ENCODE peak calls at places on chromosomes 7 and 10, in six cellular contexts. R is ascending aorta, Y is hepatocyte, P is lung, B is H9, U is neural progenitor cell. G is an unnamed sample. For H3K27me3 and H3K4me1, the result is how much of the 10 kb centered on the place peaks cover.

GRCh38 chr7:16982640-16983103 is 100.9 kb upstream of the AGR3 start:
- DNase-seq in R (no peak), Y (peak), U (peak), P (no peak), B (no peak), G (no peak)

GRCh38 chr7:44097064-44097932 is 6.8 kb upstream of the AEBP1 start:
- DNase-seq in B (no peak), P (no peak), R (no peak), U (no peak), Y (no peak), G (no peak)

GRCh38 chr7:51255536-51256243 is 60.9 kb downstream of the COBL start:
- DNase-seq in P (no peak), U (peak), R (no peak), Y (no peak), B (no peak), G (no peak)

GRCh38 chr10:12193193-12193592 is 2.5 kb downstream of the NUDT5 start:
- DNase-seq in U (no peak), B (no peak), Y (no peak), P (no peak), R (no peak), G (no peak)

GRCh38 chr7:13946181-13946580 is 43.3 kb downstream of the ETV1 start:
- DNase-seq in U (no peak), B (no peak), R (no peak), Y (no peak), P (no peak), G (no peak)

GRCh38 chr7:16187131-16187530 is 234.2 kb downstream of the CRPPA start:
- DNase-seq in Y (no peak), B (no peak), U (no peak), R (no peak), P (no peak), G (no peak)

GRCh38 chr7:29370531-29371314 is 176.1 kb downstream of the CHN2 start:
- DNase-seq in R (no peak), U (no peak), P (no peak), B (no peak), Y (peak), G (no peak)

GRCh38 chr10:96955733-96956132 is 123.6 kb downstream of the LCOR start:
- DNase-seq in B (no peak), Y (no peak), P (no peak), U (no peak), R (no peak), G (no peak)

GRCh38 chr7:80078159-80078731 is 56.4 kb upstream of the GNAI1 start:
- DNase-seq in B (no peak), Y (no peak), R (no peak), U (no peak), P (no peak), G (no peak)

GRCh38 chr7:131546126-131546525 is 10.3 kb downstream of the PODXL start:
- DNase-seq in P (peak), Y (no peak), U (no peak), B (no peak), R (no peak), G (no peak)

GRCh38 chr10:116607336-116607735 is 13.4 kb upstream of the PNLIPRP2 start:
- DNase-seq in R (no peak), P (no peak), U (no peak), Y (no peak), B (no peak), G (no peak)

GRCh38 chr7:16071246-16071857 is 350.0 kb downstream of the CRPPA start:
- DNase-seq in P (no peak), Y (peak), R (no peak), U (peak), B (no peak), G (no peak)

GRCh38 chr7:37833107-37833817 is 15.1 kb upstream of the NME8 start:
- DNase-seq in R (no peak), P (peak), U (peak), B (peak), Y (peak), G (no peak)

GRCh38 chr7:33221374-33221773 is 92.0 kb downstream of the BBS9 start:
- DNase-seq in R (no peak), Y (no peak), B (no peak), U (no peak), P (no peak), G (no peak)

GRCh38 chr10:26524161-26524831 is 86.2 kb downstream of the APBB1IP start:
- DNase-seq in R (no peak), B (no peak), Y (no peak), P (no peak), U (no peak), G (no peak)
- H3K27ac ChIP-seq in R (no peak), B (no peak), Y (no peak), P (no peak), U (no peak), G (no peak)

GRCh38 chr10:131892817-131893675 is 7.8 kb upstream of the PPP2R2D start:
- DNase-seq in R (no peak), U (no peak), B (no peak), P (no peak), Y (no peak), G (no peak)

GRCh38 chr10:131891196-131891928 is 9.4 kb upstream of the PPP2R2D start:
- DNase-seq in U (peak), B (peak), Y (peak), P (no peak), R (no peak), G (no peak)

GRCh38 chr10:131889755-131890154 is 11.1 kb upstream of the PPP2R2D start:
- DNase-seq in P (no peak), U (no peak), R (no peak), B (no peak), Y (no peak), G (no peak)

GRCh38 chr10:131890276-131891195 is 10.3 kb upstream of the PPP2R2D start:
- DNase-seq in P (no peak), U (no peak), Y (no peak), B (no peak), R (no peak), G (no peak)

GRCh38 chr10:131891929-131892816 is 8.6 kb upstream of the PPP2R2D start:
- DNase-seq in B (no peak), P (no peak), R (no peak), U (no peak), Y (no peak), G (no peak)
- H3K27me3 ChIP-seq in B (under half), P (under half), R (under half), U (under half), Y (under half), G (half or more)

GRCh38 chr7:128003179-128003578 is 28.1 kb downstream of the LRRC4 start:
- DNase-seq in Y (no peak), R (no peak), P (no peak), B (no peak), U (no peak), G (no peak)
- H3K4me1 ChIP-seq in Y (under half), R (under half), P (under half), B (under half), U (under half), G (half or more)

GRCh38 chr7:47635091-47636090 is 53.5 kb upstream of the TNS3 start:
- DNase-seq in R (no peak), B (peak), U (peak), P (peak), Y (peak), G (no peak)
- H3K27ac ChIP-seq in R (peak), B (no peak), U (no peak), P (no peak), Y (peak), G (peak)

GRCh38 chr10:90925078-90926029 is 4.5 kb upstream of the ANKRD1 start:
- DNase-seq in P (no peak), U (no peak), Y (no peak), B (peak), R (no peak), G (no peak)
- H3K27me3 ChIP-seq in P (under half), U (under half), Y (under half), B (half or more), R (under half), G (under half)

DNA sequence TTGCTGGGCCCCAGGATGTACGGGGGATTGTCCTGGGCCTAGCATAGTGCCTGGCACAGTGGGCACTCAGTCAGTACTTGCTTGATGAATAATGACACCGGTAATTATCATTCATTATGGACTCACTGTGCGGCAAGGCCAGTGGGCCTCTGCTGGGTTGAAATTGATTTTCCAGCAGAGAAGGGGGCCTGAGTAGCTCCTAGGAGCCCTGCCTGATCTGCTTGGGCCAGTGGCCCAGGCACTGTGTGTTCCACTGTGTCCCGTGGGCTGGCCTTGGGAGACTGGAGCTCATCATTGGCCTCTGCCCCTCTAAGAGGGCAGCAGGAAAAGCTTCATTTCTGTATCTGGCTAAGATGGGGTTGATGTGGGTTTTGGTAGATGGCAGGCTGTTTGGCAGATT is 1.4 kb downstream of the CHST3 start:
- DNase-seq in B (no peak), U (no peak), Y (no peak), P (no peak), R (no peak), G (no peak)
- H3K4me1 ChIP-seq in B (under half), U (under half), Y (under half), P (under half), R (under half), G (half or more)

GRCh38 chr7:4185136-4185535 is 497.0 kb upstream of the FOXK1 start:
- DNase-seq in B (no peak), Y (no peak), R (no peak), P (no peak), U (no peak), G (no peak)

GRCh38 chr7:4185736-4186512 is 496.2 kb upstream of the FOXK1 start:
- DNase-seq in B (no peak), U (no peak), R (no peak), Y (no peak), P (no peak), G (no peak)

GRCh38 chr7:4184653-4185052 is 497.4 kb upstream of the FOXK1 start:
- DNase-seq in Y (no peak), U (no peak), P (no peak), B (no peak), R (no peak), G (no peak)

GRCh38 chr7:4188646-4189045 is 493.4 kb upstream of the FOXK1 start:
- DNase-seq in P (no peak), U (no peak), B (no peak), R (no peak), Y (no peak), G (no peak)

GRCh38 chr7:4186513-4186780 is 495.6 kb upstream of the FOXK1 start:
- DNase-seq in P (no peak), U (no peak), B (no peak), R (no peak), Y (no peak), G (no peak)
- H3K27ac ChIP-seq in P (no peak), U (no peak), B (no peak), R (no peak), Y (no peak), G (no peak)

DNA sequence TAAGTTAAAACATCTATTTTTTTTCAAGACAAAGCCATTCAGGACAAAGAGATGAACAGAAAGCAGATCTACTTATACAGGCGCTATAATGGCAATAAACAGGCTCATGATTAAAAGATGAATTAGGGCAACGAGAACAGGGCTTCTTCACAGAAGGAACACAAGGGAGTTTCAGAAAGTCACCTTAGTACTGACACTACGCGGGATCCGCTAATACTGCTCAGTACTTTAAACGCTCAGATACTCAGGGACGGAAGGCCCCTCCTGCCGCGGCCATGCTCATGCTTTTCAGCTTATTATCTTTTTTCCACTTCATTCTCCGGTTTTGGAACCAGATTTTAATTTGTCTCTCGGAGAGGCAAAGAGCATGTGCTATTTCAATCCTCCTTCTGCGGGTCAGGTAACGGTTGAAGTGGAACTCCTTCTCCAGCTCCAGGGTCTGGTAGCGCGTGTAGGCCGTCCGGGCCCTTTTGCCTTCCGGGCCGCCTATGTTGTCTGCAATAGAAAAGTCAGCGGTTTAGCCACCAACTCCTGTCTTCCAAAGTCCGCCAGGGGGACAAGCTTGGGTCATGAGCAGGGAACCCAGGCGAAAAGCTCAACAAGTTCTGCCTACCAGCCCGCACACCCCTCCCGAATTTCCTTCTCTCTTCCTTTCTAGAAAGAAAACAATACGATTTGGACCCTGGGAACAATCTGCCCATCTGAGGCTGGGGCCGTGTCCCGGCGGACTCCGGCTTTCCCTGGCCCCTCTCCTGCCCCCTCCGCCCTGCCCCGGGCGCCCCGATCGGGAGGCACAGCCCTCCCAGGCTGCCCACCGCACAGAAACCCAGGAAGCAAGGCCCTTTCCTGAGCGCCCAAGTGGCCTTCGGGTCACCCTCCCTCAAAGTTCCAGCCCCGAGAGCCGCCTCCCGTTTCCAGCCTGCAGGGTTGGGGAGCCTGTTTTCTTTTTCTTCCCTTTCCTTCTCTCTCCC is 1.6 kb downstream of the HOXA5 start:
- DNase-seq in U (peak), Y (no peak), P (no peak), B (peak), R (no peak), G (no peak)
- H3K27me3 ChIP-seq in U (half or more), Y (half or more), P (under half), B (half or more), R (under half), G (half or more)

GRCh38 chr10:44963772-44964633 is 4.4 kb downstream of the RASSF4 start:
- DNase-seq in Y (peak), R (peak), U (peak), P (peak), B (peak), G (peak)
- H3K4me1 ChIP-seq in Y (half or more), R (under half), U (under half), P (under half), B (under half), G (half or more)